ENCODE peak calls at places on chromosome 17, in four cellular contexts. P is CD8-positive, alpha-beta memory T cell; G is memory B cell; C is cardiac fibroblast. I is an unnamed sample.

GRCh38 chr17:39627170-39627716 is 491 bp downstream of the PPP1R1B start:
- DNase-seq in G (no peak), C (no peak), P (no peak), I (no peak)

GRCh38 chr17:51351890-51352289 is 91.5 kb downstream of the UTP18 start:
- DNase-seq in P (no peak), G (no peak), C (no peak), I (no peak)

GRCh38 chr17:68134046-68134637 is 98.6 kb downstream of the KPNA2 start:
- DNase-seq in P (no peak), C (no peak), G (no peak), I (no peak)

GRCh38 chr17:42484304-42484703 is 25.6 kb downstream of the ATP6V0A1 start:
- DNase-seq in C (no peak), P (peak; percentile 90), G (no peak), I (no peak)

GRCh38 chr17:40373324-40373723 is 8.8 kb upstream of the GJD3 start:
- DNase-seq in P (no peak), G (no peak), C (peak; percentile 97), I (no peak)

GRCh38 chr17:66562119-66562518 is 259.7 kb downstream of the PRKCA start:
- DNase-seq in C (no peak), P (no peak), G (no peak), I (no peak)

GRCh38 chr17:38528101-38528500 is 77.7 kb downstream of the SRCIN1 start:
- DNase-seq in G (no peak), P (no peak), C (no peak), I (no peak)

GRCh38 chr17:79711715-79712305 is 18.9 kb upstream of the ENPP7 start:
- DNase-seq in P (no peak), G (no peak), C (no peak), I (no peak)

GRCh38 chr17:79041723-79042420 is 17.9 kb downstream of the C1QTNF1 start:
- DNase-seq in G (no peak), P (no peak), C (no peak), I (no peak)

GRCh38 chr17:68087851-68088250 is 52.3 kb downstream of the KPNA2 start:
- DNase-seq in C (no peak), P (no peak), G (no peak), I (no peak)

GRCh38 chr17:45261577-45262515 is at the start of gene SPATA32:
- DNase-seq in C (no peak), G (peak; percentile 31), P (peak; percentile 82), I (no peak)